ENCODE peak calls at places on chromosomes 12 and 14, in seven cellular contexts. N is caudate nucleus; J is GM12891; O is fibroblast of mammary gland; Y is pancreas; D is MCF 10A; L is activated naive CD4-positive, alpha-beta T cell. V is an unnamed sample.

GRCh38 chr14:73762375-73762822 is 48.2 kb upstream of the PNMA1 start:
- DNase-seq in J (no peak), O (no peak), Y (no peak), D (no peak), L (no peak), N (no peak), V (peak)

GRCh38 chr14:94522115-94522724 is 13.0 kb upstream of the SERPINA12 start:
- DNase-seq in Y (no peak), N (no peak), D (no peak), O (no peak), L (no peak), J (no peak), V (no peak)

GRCh38 chr12:119245904-119246494 is 67.3 kb downstream of the HSPB8 start:
- DNase-seq in J (no peak), L (no peak), Y (no peak), O (no peak), N (no peak), D (no peak), V (no peak)

GRCh38 chr14:104687601-104688504 is 1.6 kb upstream of the INF2 start:
- DNase-seq in N (no peak), L (no peak), O (peak), D (peak), J (no peak), Y (peak), V (no peak)

GRCh38 chr12:96120359-96121100 is 73.6 kb upstream of the ELK3 start:
- DNase-seq in D (no peak), J (no peak), O (no peak), L (no peak), Y (no peak), N (no peak), V (peak)

GRCh38 chr14:71319646-71320045 is 412.4 kb downstream of the PCNX1 start:
- DNase-seq in J (no peak), L (no peak), Y (no peak), N (no peak), D (no peak), O (peak), V (peak)

GRCh38 chr14:77061630-77062029 is 33.1 kb upstream of the IRF2BPL start:
- DNase-seq in Y (no peak), J (no peak), D (no peak), O (no peak), L (no peak), N (no peak), V (no peak)

GRCh38 chr12:3170423-3171194 is 93.4 kb downstream of the TSPAN9 start:
- DNase-seq in Y (no peak), L (no peak), N (no peak), D (peak), J (no peak), O (peak), V (no peak)

GRCh38 chr14:105914738-105915385 is 388.5 kb downstream of the TMEM121 start:
- DNase-seq in Y (no peak), O (no peak), L (no peak), D (no peak), N (no peak), J (no peak), V (no peak)

GRCh38 chr14:22962061-22962676 is 5.3 kb upstream of the HAUS4 start:
- DNase-seq in N (no peak), O (no peak), Y (no peak), J (no peak), D (no peak), L (no peak), V (no peak)

GRCh38 chr14:44988694-44989093 is 26.7 kb downstream of the TOGARAM1 start:
- DNase-seq in J (no peak), D (no peak), N (no peak), O (no peak), L (no peak), Y (no peak), V (no peak)

GRCh38 chr12:69240625-69240984 is 1.2 kb downstream of the CPSF6 start:
- DNase-seq in N (peak), J (no peak), Y (no peak), D (peak), L (no peak), O (peak), V (peak)

GRCh38 chr14:21199611-21200570 is 44.0 kb upstream of the OR5AU1 start:
- DNase-seq in N (no peak), O (no peak), J (no peak), D (no peak), Y (no peak), L (no peak), V (no peak)

GRCh38 chr12:86774841-86775386 is 518.7 kb upstream of the MGAT4C start:
- DNase-seq in J (no peak), D (peak), L (no peak), N (no peak), O (peak), Y (no peak), V (no peak)

GRCh38 chr12:47744778-47745436 is 13.8 kb downstream of the RAPGEF3 start:
- DNase-seq in J (no peak), N (no peak), D (no peak), O (no peak), L (no peak), Y (no peak), V (no peak)

GRCh38 chr12:132140501-132140900 is 3.6 kb downstream of the DDX51 start:
- DNase-seq in O (no peak), Y (no peak), N (no peak), D (no peak), J (no peak), L (no peak), V (no peak)

GRCh38 chr14:97022741-97023140 is 225.6 kb downstream of the VRK1 start:
- DNase-seq in Y (no peak), D (no peak), N (no peak), O (no peak), J (no peak), L (no peak), V (no peak)

GRCh38 chr12:10128687-10129086 is 1.3 kb downstream of the CLEC7A start:
- DNase-seq in L (no peak), D (no peak), Y (no peak), O (no peak), J (no peak), N (no peak), V (no peak)

GRCh38 chr14:105026789-105027563 is 6.1 kb upstream of the CDCA4 start:
- DNase-seq in J (no peak), L (no peak), D (peak), Y (no peak), O (peak), N (no peak), V (no peak)

GRCh38 chr14:63752449-63753169 is 24.7 kb upstream of the SGPP1 start:
- DNase-seq in N (no peak), D (peak), J (no peak), L (no peak), Y (peak), O (peak), V (no peak)

GRCh38 chr14:38255673-38256357 is at the start of gene CLEC14A:
- DNase-seq in D (no peak), O (no peak), J (no peak), N (no peak), Y (no peak), L (no peak), V (no peak)

GRCh38 chr12:12016284-12017100 is 54.2 kb upstream of the BCL2L14 start:
- DNase-seq in L (no peak), O (no peak), N (no peak), J (no peak), Y (no peak), D (no peak), V (no peak)

GRCh38 chr12:108337235-108338223 is 1.6 kb downstream of the CMKLR1 start:
- DNase-seq in N (no peak), D (peak), L (no peak), Y (no peak), J (peak), O (peak), V (peak)

GRCh38 chr14:61458766-61459165 is 137.4 kb downstream of the PRKCH start:
- DNase-seq in N (no peak), Y (no peak), D (no peak), L (no peak), J (no peak), O (no peak), V (no peak)

GRCh38 chr14:58864751-58865519 is 227.2 kb downstream of the DACT1 start:
- DNase-seq in L (no peak), Y (no peak), O (peak), J (no peak), D (peak), N (no peak), V (no peak)

GRCh38 chr12:570237-570925 is 92.9 kb downstream of the NINJ2 start:
- DNase-seq in L (no peak), O (peak), D (peak), Y (peak), J (no peak), N (no peak), V (no peak)

GRCh38 chr14:76235628-76236027 is 83.9 kb downstream of the GPATCH2L start:
- DNase-seq in L (no peak), Y (no peak), N (no peak), J (no peak), O (no peak), D (no peak), V (no peak)

GRCh38 chr12:117063162-117063911 is 35.9 kb downstream of the TESC start:
- DNase-seq in O (no peak), L (no peak), J (no peak), Y (no peak), D (no peak), N (no peak), V (no peak)

GRCh38 chr12:131830335-131831020 is 2.3 kb downstream of the MMP17 start:
- DNase-seq in O (peak), D (peak), J (no peak), N (peak), L (no peak), Y (peak), V (peak)

GRCh38 chr12:52728374-52728773 is 25.1 kb upstream of the KRT77 start:
- DNase-seq in L (no peak), O (no peak), D (no peak), N (no peak), Y (no peak), J (no peak), V (no peak)

GRCh38 chr12:89464974-89465592 is 59.5 kb downstream of the GALNT4 start:
- DNase-seq in O (peak), L (no peak), Y (no peak), D (no peak), N (no peak), J (no peak), V (no peak)

GRCh38 chr14:26330982-26331381 is 266.9 kb downstream of the NOVA1 start:
- DNase-seq in Y (no peak), L (no peak), J (no peak), N (no peak), D (no peak), O (no peak), V (no peak)

GRCh38 chr12:124217508-124217981 is 77.3 kb upstream of the RFLNA start:
- DNase-seq in D (no peak), N (peak), Y (no peak), J (no peak), L (no peak), O (no peak), V (no peak)

GRCh38 chr12:127548123-127548553 is 718.8 kb upstream of the TMEM132C start:
- DNase-seq in Y (no peak), L (no peak), N (no peak), D (peak), O (peak), J (no peak), V (no peak)

GRCh38 chr14:68403191-68403781 is 389.6 kb downstream of the ZFP36L1 start:
- DNase-seq in J (no peak), L (no peak), D (no peak), O (peak), N (no peak), Y (no peak), V (no peak)

GRCh38 chr14:58107947-58108552 is 44.0 kb downstream of the ARMH4 start:
- DNase-seq in O (peak), L (no peak), J (peak), D (peak), N (no peak), Y (no peak), V (peak)

GRCh38 chr12:91922139-91922538 is 223.5 kb downstream of the BTG1 start:
- DNase-seq in L (no peak), D (no peak), Y (no peak), O (no peak), J (no peak), N (no peak), V (no peak)

V was measured in GM13977.